ENCODE peak calls at places on chromosomes 5 and 9, in nine cellular contexts. One of them, this sample, is unnamed.

GRCh38 chr5:181221105-181221791 is 1.8 kb upstream of the TRIM41 start:
- DNase-seq in heart left ventricle: no peak
- DNase-seq in NCI-H2029: no peak
- DNase-seq in ureter: no peak
- DNase-seq in AML-193: no peak
- DNase-seq in AG09309: no peak
- DNase-seq in fibroblast of the conjunctiva: no peak
- DNase-seq in RWPE1: no peak
- DNase-seq in right atrium auricular region: no peak
- DNase-seq in this sample: no peak

GRCh38 chr9:98494852-98495251 is 213.9 kb downstream of the GABBR2 start:
- DNase-seq in RWPE1: no peak
- DNase-seq in right atrium auricular region: no peak
- DNase-seq in fibroblast of the conjunctiva: no peak
- DNase-seq in NCI-H2029: no peak
- DNase-seq in heart left ventricle: no peak
- DNase-seq in AG09309: no peak
- DNase-seq in AML-193: no peak
- DNase-seq in ureter: no peak
- DNase-seq in this sample: no peak

GRCh38 chr9:110541950-110542349 is 37.6 kb downstream of the SVEP1 start:
- DNase-seq in RWPE1: no peak
- DNase-seq in right atrium auricular region: no peak
- DNase-seq in fibroblast of the conjunctiva: peak; percentile 10
- DNase-seq in NCI-H2029: no peak
- DNase-seq in ureter: no peak
- DNase-seq in AG09309: no peak
- DNase-seq in AML-193: no peak
- DNase-seq in heart left ventricle: no peak
- DNase-seq in this sample: no peak

GRCh38 chr9:124202447-124202971 is 55.2 kb upstream of the NEK6 start:
- DNase-seq in AML-193: peak; percentile 79
- DNase-seq in heart left ventricle: peak; percentile 56
- DNase-seq in ureter: no peak
- DNase-seq in fibroblast of the conjunctiva: no peak
- DNase-seq in AG09309: no peak
- DNase-seq in RWPE1: no peak
- DNase-seq in right atrium auricular region: no peak
- DNase-seq in NCI-H2029: peak; percentile 10
- DNase-seq in this sample: no peak

GRCh38 chr5:122756263-122756911 is 18.5 kb upstream of the SNX2 start:
- DNase-seq in fibroblast of the conjunctiva: peak; percentile 89
- DNase-seq in heart left ventricle: no peak
- DNase-seq in right atrium auricular region: no peak
- DNase-seq in AML-193: peak; percentile 85
- DNase-seq in ureter: no peak
- DNase-seq in NCI-H2029: no peak
- DNase-seq in AG09309: peak; percentile 45
- DNase-seq in RWPE1: peak; percentile 66
- DNase-seq in this sample: no peak

GRCh38 chr5:103519550-103519949 is 43.0 kb downstream of the NUDT12 start:
- DNase-seq in NCI-H2029: no peak
- DNase-seq in heart left ventricle: no peak
- DNase-seq in RWPE1: no peak
- DNase-seq in AML-193: no peak
- DNase-seq in right atrium auricular region: no peak
- DNase-seq in fibroblast of the conjunctiva: no peak
- DNase-seq in ureter: no peak
- DNase-seq in AG09309: no peak
- DNase-seq in this sample: no peak

GRCh38 chr9:114366334-114367128 is 21.3 kb downstream of the AKNA start:
- DNase-seq in fibroblast of the conjunctiva: peak; percentile 60
- DNase-seq in AML-193: peak; percentile 28
- DNase-seq in heart left ventricle: no peak
- DNase-seq in AG09309: peak; percentile 79
- DNase-seq in RWPE1: peak; percentile 51
- DNase-seq in NCI-H2029: no peak
- DNase-seq in ureter: no peak
- DNase-seq in right atrium auricular region: no peak
- DNase-seq in this sample: peak; percentile 59

GRCh38 chr5:134503937-134504437 is 21.5 kb upstream of the JADE2 start:
- DNase-seq in fibroblast of the conjunctiva: no peak
- DNase-seq in heart left ventricle: no peak
- DNase-seq in NCI-H2029: no peak
- DNase-seq in AG09309: no peak
- DNase-seq in RWPE1: no peak
- DNase-seq in ureter: no peak
- DNase-seq in right atrium auricular region: no peak
- DNase-seq in AML-193: no peak
- DNase-seq in this sample: no peak

GRCh38 chr9:72602629-72603028 is 81.2 kb downstream of the TMC1 start:
- DNase-seq in RWPE1: no peak
- DNase-seq in fibroblast of the conjunctiva: no peak
- DNase-seq in NCI-H2029: no peak
- DNase-seq in AG09309: no peak
- DNase-seq in heart left ventricle: no peak
- DNase-seq in AML-193: no peak
- DNase-seq in right atrium auricular region: no peak
- DNase-seq in ureter: no peak
- DNase-seq in this sample: no peak

GRCh38 chr5:79872309-79872708 is 118.8 kb downstream of the MTX3 start:
- DNase-seq in right atrium auricular region: no peak
- DNase-seq in AG09309: no peak
- DNase-seq in AML-193: no peak
- DNase-seq in NCI-H2029: no peak
- DNase-seq in ureter: no peak
- DNase-seq in heart left ventricle: peak; percentile 72
- DNase-seq in RWPE1: no peak
- DNase-seq in fibroblast of the conjunctiva: no peak
- DNase-seq in this sample: no peak

GRCh38 chr9:7185612-7186011 is 427.8 kb downstream of the KDM4C start:
- DNase-seq in ureter: no peak
- DNase-seq in AG09309: peak; percentile 63
- DNase-seq in fibroblast of the conjunctiva: peak; percentile 57
- DNase-seq in NCI-H2029: no peak
- DNase-seq in heart left ventricle: no peak
- DNase-seq in AML-193: no peak
- DNase-seq in right atrium auricular region: no peak
- DNase-seq in RWPE1: peak; percentile 41
- DNase-seq in this sample: peak; percentile 73

GRCh38 chr5:95881833-95882232 is 59.3 kb upstream of the GLRX start:
- DNase-seq in right atrium auricular region: no peak
- DNase-seq in NCI-H2029: no peak
- DNase-seq in heart left ventricle: no peak
- DNase-seq in fibroblast of the conjunctiva: no peak
- DNase-seq in ureter: no peak
- DNase-seq in RWPE1: no peak
- DNase-seq in AML-193: no peak
- DNase-seq in AG09309: no peak
- DNase-seq in this sample: no peak

GRCh38 chr5:43078956-43079355 is 38.8 kb upstream of the ANXA2R start:
- DNase-seq in heart left ventricle: no peak
- DNase-seq in ureter: no peak
- DNase-seq in right atrium auricular region: no peak
- DNase-seq in fibroblast of the conjunctiva: peak; percentile 51
- DNase-seq in AG09309: no peak
- DNase-seq in NCI-H2029: no peak
- DNase-seq in AML-193: no peak
- DNase-seq in RWPE1: peak; percentile 31
- DNase-seq in this sample: no peak

GRCh38 chr5:174159327-174160247 is 114.1 kb downstream of the NSG2 start:
- DNase-seq in ureter: no peak
- DNase-seq in heart left ventricle: no peak
- DNase-seq in NCI-H2029: no peak
- DNase-seq in AML-193: no peak
- DNase-seq in fibroblast of the conjunctiva: peak; percentile 14
- DNase-seq in AG09309: peak; percentile 44
- DNase-seq in RWPE1: peak; percentile 97
- DNase-seq in right atrium auricular region: no peak
- DNase-seq in this sample: peak; percentile 12

GRCh38 chr5:176740131-176740701 is 70.1 kb upstream of the UNC5A start:
- DNase-seq in AML-193: no peak
- DNase-seq in RWPE1: no peak
- DNase-seq in right atrium auricular region: no peak
- DNase-seq in AG09309: no peak
- DNase-seq in heart left ventricle: no peak
- DNase-seq in fibroblast of the conjunctiva: no peak
- DNase-seq in NCI-H2029: peak; percentile 53
- DNase-seq in ureter: peak; percentile 34
- DNase-seq in this sample: no peak

GRCh38 chr9:5518061-5518936 is 8.0 kb downstream of the PDCD1LG2 start:
- DNase-seq in heart left ventricle: no peak
- DNase-seq in NCI-H2029: no peak
- DNase-seq in AML-193: peak; percentile 9
- DNase-seq in AG09309: no peak
- DNase-seq in RWPE1: no peak
- DNase-seq in fibroblast of the conjunctiva: no peak
- DNase-seq in right atrium auricular region: no peak
- DNase-seq in ureter: no peak
- DNase-seq in this sample: no peak

GRCh38 chr5:115209279-115209678 is 39.6 kb upstream of the TRIM36 start:
- DNase-seq in ureter: no peak
- DNase-seq in right atrium auricular region: no peak
- DNase-seq in fibroblast of the conjunctiva: no peak
- DNase-seq in NCI-H2029: no peak
- DNase-seq in AML-193: peak; percentile 96
- DNase-seq in AG09309: no peak
- DNase-seq in heart left ventricle: peak; percentile 10
- DNase-seq in RWPE1: no peak
- DNase-seq in this sample: no peak

GRCh38 chr5:62206150-62206829 is 99.7 kb upstream of the KIF2A start:
- DNase-seq in AG09309: no peak
- DNase-seq in AML-193: no peak
- DNase-seq in fibroblast of the conjunctiva: no peak
- DNase-seq in right atrium auricular region: no peak
- DNase-seq in RWPE1: no peak
- DNase-seq in ureter: no peak
- DNase-seq in NCI-H2029: no peak
- DNase-seq in heart left ventricle: no peak
- DNase-seq in this sample: no peak

GRCh38 chr9:109448223-109448622 is 49.9 kb downstream of the PTPN3 start:
- DNase-seq in AG09309: peak; percentile 10
- DNase-seq in ureter: peak; percentile 24
- DNase-seq in fibroblast of the conjunctiva: peak; percentile 9
- DNase-seq in right atrium auricular region: no peak
- DNase-seq in heart left ventricle: no peak
- DNase-seq in NCI-H2029: no peak
- DNase-seq in AML-193: no peak
- DNase-seq in RWPE1: no peak
- DNase-seq in this sample: no peak

GRCh38 chr9:137948642-137949041 is 71.1 kb downstream of the CACNA1B start:
- DNase-seq in heart left ventricle: no peak
- DNase-seq in AG09309: no peak
- DNase-seq in RWPE1: no peak
- DNase-seq in ureter: no peak
- DNase-seq in right atrium auricular region: no peak
- DNase-seq in fibroblast of the conjunctiva: no peak
- DNase-seq in NCI-H2029: no peak
- DNase-seq in AML-193: no peak
- DNase-seq in this sample: no peak

GRCh38 chr5:76082790-76083554 is at the start of gene SV2C:
- DNase-seq in fibroblast of the conjunctiva: no peak
- DNase-seq in AG09309: no peak
- DNase-seq in NCI-H2029: no peak
- DNase-seq in heart left ventricle: no peak
- DNase-seq in right atrium auricular region: no peak
- DNase-seq in ureter: no peak
- DNase-seq in RWPE1: no peak
- DNase-seq in AML-193: no peak
- DNase-seq in this sample: no peak

GRCh38 chr5:142110046-142110531 is 1.5 kb downstream of the NDFIP1 start:
- DNase-seq in fibroblast of the conjunctiva: peak; percentile 46
- DNase-seq in heart left ventricle: no peak
- DNase-seq in ureter: no peak
- DNase-seq in RWPE1: peak; percentile 36
- DNase-seq in AG09309: no peak
- DNase-seq in right atrium auricular region: no peak
- DNase-seq in NCI-H2029: peak; percentile 14
- DNase-seq in AML-193: peak; percentile 53
- DNase-seq in this sample: no peak

GRCh38 chr5:32254987-32255900 is 57.5 kb downstream of the MTMR12 start:
- DNase-seq in ureter: no peak
- DNase-seq in AG09309: no peak
- DNase-seq in AML-193: no peak
- DNase-seq in NCI-H2029: no peak
- DNase-seq in right atrium auricular region: no peak
- DNase-seq in heart left ventricle: no peak
- DNase-seq in fibroblast of the conjunctiva: peak; percentile 77
- DNase-seq in RWPE1: no peak
- DNase-seq in this sample: no peak

GRCh38 chr5:114949001-114949400 is 220.7 kb downstream of the TRIM36 start:
- DNase-seq in RWPE1: no peak
- DNase-seq in ureter: no peak
- DNase-seq in AML-193: no peak
- DNase-seq in right atrium auricular region: no peak
- DNase-seq in NCI-H2029: no peak
- DNase-seq in heart left ventricle: no peak
- DNase-seq in AG09309: no peak
- DNase-seq in fibroblast of the conjunctiva: no peak
- DNase-seq in this sample: no peak

GRCh38 chr5:36374275-36374862 is 72.7 kb upstream of the RANBP3L start:
- DNase-seq in right atrium auricular region: no peak
- DNase-seq in ureter: peak; percentile 55
- DNase-seq in heart left ventricle: no peak
- DNase-seq in AML-193: no peak
- DNase-seq in fibroblast of the conjunctiva: no peak
- DNase-seq in AG09309: peak; percentile 74
- DNase-seq in RWPE1: no peak
- DNase-seq in NCI-H2029: no peak
- DNase-seq in this sample: peak; percentile 62

GRCh38 chr5:75023368-75024159 is 28.8 kb downstream of the GCNT4 start:
- DNase-seq in heart left ventricle: no peak
- DNase-seq in RWPE1: no peak
- DNase-seq in fibroblast of the conjunctiva: no peak
- DNase-seq in AG09309: no peak
- DNase-seq in ureter: no peak
- DNase-seq in AML-193: no peak
- DNase-seq in NCI-H2029: no peak
- DNase-seq in right atrium auricular region: no peak
- DNase-seq in this sample: no peak